ENCODE peak calls at places on chromosome 1, in five cellular contexts. K is Peyer's patch, M is lung, D is adrenal gland, I is breast epithelium. N is an unnamed sample. For H3K36me3, the result is how much of the 10 kb centered on the place peaks cover.

GRCh38 chr1:218433744-218434143 is 88.6 kb downstream of the TGFB2 start:
- DNase-seq in K (no peak), M (no peak), D (no peak), I (no peak), N (no peak)

GRCh38 chr1:180935326-180936109 is 22.8 kb downstream of the KIAA1614 start:
- DNase-seq in K (peak), M (no peak), D (no peak), I (no peak), N (no peak)

GRCh38 chr1:45848097-45848496 is 44.7 kb downstream of the MAST2 start:
- DNase-seq in K (no peak), M (no peak), D (no peak), I (no peak), N (no peak)

GRCh38 chr1:220895412-220895946 is 16.2 kb downstream of the HLX start:
- DNase-seq in K (no peak), M (no peak), D (no peak), I (no peak), N (no peak)

GRCh38 chr1:248926401-248927182 is 20.6 kb downstream of the PGBD2 start:
- DNase-seq in K (no peak), M (no peak), D (no peak), I (no peak), N (no peak)

GRCh38 chr1:184002071-184002470 is 35.5 kb downstream of the COLGALT2 start:
- DNase-seq in K (no peak), M (no peak), D (peak), I (peak), N (no peak)

GRCh38 chr1:237197470-237198425 is 155.8 kb downstream of the RYR2 start:
- DNase-seq in K (no peak), M (no peak), D (no peak), I (no peak), N (no peak)

GRCh38 chr1:17643861-17644703 is 104.6 kb downstream of the ARHGEF10L start:
- DNase-seq in K (no peak), M (no peak), D (no peak), I (no peak), N (no peak)

GRCh38 chr1:11930571-11931445 is 3.7 kb upstream of the PLOD1 start:
- DNase-seq in K (no peak), M (no peak), D (no peak), I (no peak), N (no peak)

GRCh38 chr1:95951291-95951690 is 717.3 kb downstream of the RWDD3 start:
- DNase-seq in K (no peak), M (no peak), D (no peak), I (no peak), N (no peak)

GRCh38 chr1:91244737-91245136 is 159.9 kb downstream of the HFM1 start:
- DNase-seq in K (no peak), M (no peak), D (no peak), I (no peak), N (no peak)

GRCh38 chr1:193270996-193271395 is 84.6 kb upstream of the B3GALT2 start:
- DNase-seq in K (no peak), M (no peak), D (no peak), I (no peak), N (no peak)

GRCh38 chr1:238777551-238777950 is 608.8 kb upstream of the CHRM3 start:
- DNase-seq in K (no peak), M (no peak), D (no peak), I (no peak), N (no peak)

GRCh38 chr1:175078629-175079028 is 11.0 kb downstream of the TNN start:
- DNase-seq in K (no peak), M (no peak), D (no peak), I (no peak), N (no peak)

GRCh38 chr1:243719476-243719875 is 130.6 kb downstream of the AKT3 start:
- DNase-seq in K (no peak), M (no peak), D (no peak), I (no peak), N (no peak)
- H3K27ac ChIP-seq in K (no peak), M (no peak), D (no peak), I (no peak), N (no peak)

GRCh38 chr1:212039622-212040021 is 4.1 kb downstream of the DTL start:
- DNase-seq in K (no peak), M (no peak), D (no peak), I (no peak), N (no peak)

GRCh38 chr1:212037900-212038299 is 2.4 kb downstream of the DTL start:
- DNase-seq in K (no peak), M (no peak), D (no peak), I (no peak), N (no peak)

GRCh38 chr1:212035835-212036605 is 472 bp downstream of the DTL start:
- DNase-seq in K (no peak), M (no peak), D (no peak), I (no peak), N (no peak)

GRCh38 chr1:212044851-212045250 is 9.3 kb downstream of the DTL start:
- DNase-seq in K (no peak), M (no peak), D (no peak), I (no peak), N (no peak)

DNA sequence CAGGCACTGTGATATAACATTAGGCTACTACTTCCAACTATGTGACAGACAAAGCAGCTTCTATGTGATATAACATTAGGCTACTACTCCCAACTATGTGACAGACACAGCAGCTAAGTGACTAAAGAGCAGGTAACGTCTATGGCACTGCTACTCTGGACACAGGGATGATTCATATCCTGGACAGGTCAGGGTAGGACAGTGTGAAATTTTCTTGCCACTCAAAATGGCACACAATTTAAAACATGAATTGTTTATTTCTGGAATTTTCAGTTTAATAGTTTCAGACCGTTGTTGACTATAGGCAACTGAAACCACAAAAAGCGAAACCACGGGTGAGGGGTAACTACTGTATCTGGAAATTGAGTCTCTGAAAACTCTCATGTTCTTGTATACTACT is 5.1 kb downstream of the DTL start:
- DNase-seq in K (no peak), M (no peak), D (no peak), I (no peak), N (no peak)
- H3K36me3 ChIP-seq in K (under half), M (under half), D (under half), I (under half), N (under half)

DNA sequence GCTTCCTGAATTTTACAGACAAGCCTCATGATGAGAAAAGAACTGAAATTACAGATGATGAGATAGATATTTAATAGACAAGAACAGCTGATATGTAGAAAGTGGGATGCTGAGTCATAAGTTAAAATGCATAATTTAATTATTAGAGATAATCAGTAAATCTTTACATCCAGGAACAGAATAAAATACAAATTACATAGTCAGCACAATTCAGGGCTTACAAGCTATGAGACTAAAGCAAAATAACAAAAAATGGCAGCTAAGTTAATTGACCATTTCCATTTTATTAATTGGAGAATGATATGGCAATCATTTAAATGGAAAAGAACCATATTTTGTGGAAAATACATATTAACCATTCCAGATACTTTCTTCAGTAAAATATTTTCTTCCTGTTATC is 40.2 kb upstream of the MAN1A2 start:
- DNase-seq in K (no peak), M (no peak), D (no peak), I (no peak), N (no peak)
- H3K27ac ChIP-seq in K (no peak), M (no peak), D (no peak), I (no peak), N (no peak)

GRCh38 chr1:161122967-161123366 is 5.1 kb downstream of the NIT1 start:
- DNase-seq in K (no peak), M (no peak), D (no peak), I (no peak), N (no peak)
- H3K36me3 ChIP-seq in K (under half), M (under half), D (under half), I (under half), N (half or more)

DNA sequence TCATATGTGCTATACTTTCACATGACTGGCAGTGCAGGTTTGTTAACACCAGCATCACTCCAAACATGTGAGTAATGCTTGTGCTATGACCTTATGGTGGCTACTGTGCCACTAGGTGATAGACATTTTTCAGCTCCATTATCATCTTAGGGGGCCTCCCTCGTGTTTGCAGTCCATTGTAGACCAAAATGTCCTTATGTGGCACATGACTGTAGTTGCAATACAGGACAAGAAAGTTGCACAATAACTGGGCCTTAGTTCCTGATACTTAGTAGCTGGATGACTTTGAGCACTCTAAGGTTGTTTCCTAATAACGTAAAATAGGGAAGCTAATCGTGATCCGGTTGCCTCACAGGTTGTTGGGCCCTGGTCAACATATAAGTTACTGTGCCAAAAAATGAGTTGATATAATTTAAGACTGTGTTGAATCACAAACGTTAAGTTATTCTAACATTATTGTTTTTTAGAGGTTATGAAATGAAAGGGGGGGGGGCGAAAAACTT is 511 bp upstream of the SNX27 start:
- DNase-seq in K (no peak), M (peak), D (peak), I (peak), N (peak)
- H3K27ac ChIP-seq in K (peak), M (peak), D (peak), I (peak), N (peak)

GRCh38 chr1:6535214-6535613 is 19.1 kb downstream of the NOL9 start:
- DNase-seq in K (no peak), M (no peak), D (no peak), I (no peak), N (no peak)
- H3K36me3 ChIP-seq in K (under half), M (under half), D (under half), I (under half), N (under half)

GRCh38 chr1:19514391-19514831 is 29.1 kb upstream of the CAPZB start:
- DNase-seq in K (no peak), M (no peak), D (no peak), I (no peak), N (no peak)
- H3K27ac ChIP-seq in K (peak), M (no peak), D (peak), I (no peak), N (peak)